ENCODE peak calls at places on chromosomes 13 and 19, in eight cellular contexts. W, N, F, P, T, V, I and S are unnamed samples.

GRCh38 chr13:50909605-50910482 is at the start of gene RNASEH2B:
- DNase-seq in W (peak), F (peak), V (no peak), T (peak), I (peak), N (peak), P (no peak), S (peak)

GRCh38 chr19:7287716-7288115 is 6.5 kb downstream of the INSR start:
- DNase-seq in I (no peak), N (no peak), W (no peak), V (no peak), P (no peak), T (no peak), F (no peak), S (no peak)

GRCh38 chr13:113632706-113633484 is 25.1 kb downstream of the ATP4B start:
- DNase-seq in T (no peak), P (no peak), N (peak), W (no peak), I (no peak), V (no peak), F (peak), S (no peak)

GRCh38 chr19:4304509-4305252 is at the start of gene FSD1:
- DNase-seq in W (peak), N (no peak), I (peak), V (no peak), F (no peak), T (peak), P (no peak), S (no peak)

GRCh38 chr19:1266818-1267440 is 2.2 kb upstream of the CIRBP start:
- DNase-seq in W (peak), F (peak), T (no peak), I (peak), N (peak), P (no peak), V (no peak), S (peak)

GRCh38 chr19:34808566-34808965 is 35.6 kb upstream of the ZNF599 start:
- DNase-seq in F (no peak), N (no peak), T (no peak), P (peak), V (no peak), I (no peak), W (peak), S (no peak)

GRCh38 chr13:31192306-31192705 is 7.5 kb upstream of the B3GLCT start:
- DNase-seq in I (no peak), F (no peak), T (no peak), N (no peak), P (no peak), W (no peak), V (no peak), S (no peak)

GRCh38 chr13:44955421-44955820 is 33.9 kb downstream of the NUFIP1 start:
- DNase-seq in P (no peak), V (no peak), N (peak), F (no peak), T (no peak), W (no peak), I (no peak), S (no peak)

GRCh38 chr13:102195566-102196462 is 206.0 kb downstream of the FGF14 start:
- DNase-seq in V (no peak), F (no peak), P (peak), N (no peak), W (peak), I (no peak), T (no peak), S (no peak)

GRCh38 chr19:54393381-54393780 is 21.9 kb upstream of the TTYH1 start:
- DNase-seq in W (peak), F (no peak), P (no peak), T (no peak), V (no peak), I (no peak), N (no peak), S (no peak)

GRCh38 chr19:15291089-15291488 is 41.2 kb downstream of the BRD4 start:
- DNase-seq in V (no peak), F (no peak), N (no peak), I (no peak), P (no peak), W (peak), T (no peak), S (no peak)

GRCh38 chr19:30001794-30002193 is 59.8 kb downstream of the URI1 start:
- DNase-seq in V (no peak), I (no peak), N (no peak), W (peak), F (no peak), T (no peak), P (no peak), S (no peak)

GRCh38 chr19:2329528-2329927 is 1.0 kb downstream of the SPPL2B start:
- DNase-seq in T (no peak), P (no peak), W (no peak), I (no peak), F (no peak), V (no peak), N (no peak), S (no peak)

GRCh38 chr13:47564041-47564440 is 437.0 kb downstream of the SUCLA2 start:
- DNase-seq in V (no peak), I (no peak), W (no peak), N (no peak), P (no peak), T (no peak), F (no peak), S (no peak)

GRCh38 chr13:80979035-80979641 is 638.2 kb upstream of the SPRY2 start:
- DNase-seq in V (no peak), P (peak), F (peak), I (no peak), T (peak), N (no peak), W (peak), S (no peak)

GRCh38 chr19:10713317-10713716 is 4.6 kb upstream of the DNM2 start:
- DNase-seq in P (no peak), V (no peak), I (no peak), W (no peak), T (no peak), N (no peak), F (no peak), S (no peak)

GRCh38 chr19:5934779-5935472 is 20.9 kb downstream of the CAPS start:
- DNase-seq in P (peak), V (no peak), I (no peak), F (no peak), W (peak), N (peak), T (no peak), S (no peak)